ENCODE peak calls at places on chromosomes 12 and 14, in six cellular contexts. O, L, S, Y, W and D are unnamed samples.

GRCh38 chr14:91482278-91483023 is 27.7 kb downstream of the PPP4R3A start:
- DNase-seq in W (peak; percentile 47), L (no peak), Y (no peak), S (no peak), O (no peak), D (peak; percentile 39)

GRCh38 chr14:72699852-72700257 is 194.0 kb downstream of the DPF3 start:
- DNase-seq in L (peak; percentile 73), O (no peak), S (no peak), Y (peak; percentile 25), W (peak; percentile 88), D (peak; percentile 51)

GRCh38 chr12:49680075-49680474 is 27.1 kb downstream of the FMNL3 start:
- DNase-seq in L (no peak), O (no peak), S (no peak), W (no peak), Y (no peak), D (no peak)

GRCh38 chr12:101619868-101620761 is 25.3 kb downstream of the MYBPC1 start:
- DNase-seq in L (no peak), Y (no peak), O (no peak), S (no peak), W (no peak), D (no peak)

GRCh38 chr14:65072256-65072655 is 30.1 kb downstream of the MAX start:
- DNase-seq in S (no peak), O (no peak), W (no peak), L (no peak), Y (no peak), D (no peak)

GRCh38 chr12:6761849-6762248 is 4.3 kb upstream of the PTMS start:
- DNase-seq in Y (no peak), O (no peak), W (no peak), L (no peak), S (no peak), D (no peak)

GRCh38 chr12:1939745-1940607 is 21.5 kb upstream of the CACNA2D4 start:
- DNase-seq in Y (peak; percentile 63), S (peak; percentile 92), L (peak; percentile 54), W (peak; percentile 78), O (peak; percentile 71), D (peak; percentile 68)

GRCh38 chr12:92561543-92561899 is 141.3 kb upstream of the PLEKHG7 start:
- DNase-seq in Y (peak; percentile 48), O (peak; percentile 89), L (peak; percentile 84), W (peak; percentile 90), S (no peak), D (peak; percentile 79)

GRCh38 chr12:122681814-122682213 is 21.3 kb downstream of the HCAR2 start:
- DNase-seq in S (no peak), Y (no peak), L (peak; percentile 48), O (no peak), W (peak; percentile 66), D (no peak)

GRCh38 chr12:122080149-122081107 is 1.9 kb downstream of the MLXIP start:
- DNase-seq in Y (peak; percentile 92), S (no peak), O (peak; percentile 54), L (peak; percentile 47), W (peak; percentile 86), D (peak; percentile 81)

GRCh38 chr14:94656043-94656442 is 43.9 kb downstream of the SERPINA3 start:
- DNase-seq in S (no peak), Y (no peak), W (no peak), O (no peak), L (no peak), D (no peak)

GRCh38 chr14:100070310-100070709 is 5.1 kb downstream of the EVL start:
- DNase-seq in S (no peak), O (no peak), L (no peak), W (no peak), Y (no peak), D (no peak)